ENCODE peak calls at places on chromosomes 11 and 22, in ten cellular contexts. P is HCT116, H is endothelial cell of umbilical vein, B is heart right ventricle, U is GM23338, X is left lung, C is Peyer's patch, Q is body of pancreas, D is GM06990, G is ascending aorta. F is an unnamed sample.

GRCh38 chr11:70540196-70540595 is 141.9 kb downstream of the CTTN start:
- DNase-seq in X (no peak), H (no peak), P (no peak), Q (no peak), U (no peak), D (no peak), G (no peak), B (no peak), C (peak; percentile 15), F (no peak)

GRCh38 chr11:61023086-61024035 is 51.9 kb downstream of the CD6 start:
- DNase-seq in H (no peak), P (no peak), B (no peak), X (no peak), Q (no peak), G (no peak), U (no peak), D (no peak), C (peak; percentile 27), F (no peak)

GRCh38 chr11:23284626-23285025 is 424.4 kb upstream of the CCDC179 start:
- DNase-seq in G (no peak), C (no peak), P (no peak), B (no peak), X (no peak), D (no peak), H (no peak), Q (no peak), U (no peak), F (peak; percentile 16)

GRCh38 chr11:31109446-31109845 is 260.1 kb downstream of the DCDC1 start:
- DNase-seq in X (no peak), C (no peak), B (no peak), D (no peak), G (no peak), P (no peak), U (no peak), H (no peak), Q (no peak), F (no peak)

GRCh38 chr22:29765905-29766631 is 739 bp downstream of the ZMAT5 start:
- DNase-seq in D (no peak), G (no peak), B (no peak), X (no peak), C (no peak), H (no peak), P (no peak), U (no peak), Q (no peak), F (no peak)

GRCh38 chr11:80958966-80959365 is 1518.1 kb upstream of the TENM4 start:
- DNase-seq in X (no peak), P (no peak), C (no peak), D (no peak), H (no peak), Q (no peak), G (no peak), B (no peak), U (no peak), F (no peak)

GRCh38 chr22:41660416-41660815 is 28.3 kb downstream of the SNU13 start:
- DNase-seq in B (peak; percentile 69), G (no peak), Q (no peak), U (no peak), P (no peak), H (no peak), X (no peak), C (no peak), D (no peak), F (no peak)

GRCh38 chr11:12430912-12431311 is 53.5 kb downstream of the PARVA start:
- DNase-seq in P (no peak), B (peak; percentile 61), Q (peak; percentile 89), D (no peak), C (no peak), H (peak; percentile 96), G (peak; percentile 90), X (peak; percentile 54), U (no peak), F (peak; percentile 92)

DNA sequence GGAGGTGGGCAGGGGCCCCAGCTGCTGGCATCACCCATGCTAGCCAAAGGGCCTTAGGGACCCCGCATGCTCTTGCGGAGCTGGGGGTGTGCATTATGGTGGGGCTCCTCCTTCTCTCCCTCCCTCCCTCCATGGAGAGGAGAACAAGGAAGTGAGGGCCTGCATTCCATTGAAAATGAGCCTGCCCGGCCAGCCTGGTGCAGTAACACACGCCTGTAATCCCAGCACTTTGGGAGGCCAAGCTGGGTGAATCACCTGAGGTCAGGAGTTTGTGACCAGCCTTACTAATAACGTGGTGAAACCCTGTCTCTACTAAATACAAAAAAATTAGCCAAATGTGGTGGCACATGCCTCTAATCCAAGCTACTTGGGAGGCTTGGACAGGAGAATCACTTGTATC is 22.4 kb downstream of the SNAP29 start:
- DNase-seq in B (no peak), U (no peak), H (no peak), G (no peak), C (no peak), P (no peak), Q (no peak), D (no peak), X (no peak), F (peak; percentile 59)
- H3K36me3 ChIP-seq in B (peaks cover 66% of the 10 kb centered on the region), U (no peaks in the 10 kb centered on the region), H (no peaks in the 10 kb centered on the region), G (peaks cover 45% of the 10 kb centered on the region), C (peaks cover 49% of the 10 kb centered on the region), P (no peaks in the 10 kb centered on the region), Q (no peaks in the 10 kb centered on the region), D (peaks cover 2% of the 10 kb centered on the region), X (peaks cover 85% of the 10 kb centered on the region), F (peaks cover 10% of the 10 kb centered on the region)

GRCh38 chr11:58059011-58059358 is 28.2 kb downstream of the OR6Q1 start:
- DNase-seq in Q (peak; percentile 40), X (no peak), G (no peak), P (no peak), U (peak; percentile 80), B (no peak), D (no peak), C (no peak), H (peak; percentile 88), F (peak; percentile 78)

GRCh38 chr11:58058276-58059010 is 27.7 kb downstream of the OR6Q1 start:
- DNase-seq in X (peak; percentile 45), G (peak; percentile 66), D (no peak), B (peak; percentile 7), Q (peak; percentile 60), P (no peak), C (peak; percentile 66), U (no peak), H (peak; percentile 34), F (peak; percentile 45)

GRCh38 chr11:58061813-58062212 is 31.1 kb downstream of the OR6Q1 start:
- DNase-seq in Q (no peak), D (no peak), P (no peak), H (peak; percentile 10), G (no peak), C (no peak), U (no peak), B (no peak), X (no peak), F (peak; percentile 98)

GRCh38 chr11:58060535-58060934 is 29.8 kb downstream of the OR6Q1 start:
- DNase-seq in U (no peak), D (no peak), B (no peak), H (no peak), C (no peak), X (no peak), G (no peak), Q (peak; percentile 23), P (no peak), F (no peak)

DNA sequence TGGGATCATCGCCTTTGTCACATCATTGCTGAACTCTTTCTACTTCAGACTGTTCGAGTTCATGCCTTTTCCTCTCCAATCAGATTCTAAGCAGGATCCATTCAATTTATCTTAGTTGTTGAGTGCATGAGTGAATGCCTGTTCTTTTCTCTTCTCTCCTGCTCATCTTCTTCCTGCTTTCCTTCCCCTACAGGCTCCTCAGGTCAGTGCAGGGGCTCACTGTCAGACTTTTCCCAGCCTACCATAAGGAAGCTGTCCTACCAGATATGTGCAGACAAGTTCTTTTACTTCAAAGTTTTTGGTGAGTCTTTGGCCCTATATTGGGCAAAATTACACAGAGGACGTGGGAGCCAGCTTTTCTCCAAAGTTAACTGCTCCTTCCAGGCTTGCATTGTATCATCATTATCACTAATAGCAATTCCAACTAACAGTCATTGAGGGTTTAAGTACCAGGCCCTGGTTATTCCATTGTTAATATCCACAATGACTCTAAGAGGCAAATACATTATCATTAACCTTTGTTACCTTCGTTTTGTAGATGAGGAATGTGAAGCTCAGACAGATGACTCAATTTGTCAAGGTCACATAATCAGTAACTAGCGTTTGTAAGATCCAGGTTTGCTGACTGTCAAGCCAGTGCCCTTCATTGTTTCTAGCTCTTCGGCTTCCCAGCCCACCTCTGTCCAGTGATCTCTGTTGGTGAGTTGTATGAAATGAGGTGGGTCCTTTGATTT is 30.4 kb downstream of the OR6Q1 start:
- DNase-seq in X (no peak), G (no peak), B (no peak), C (no peak), H (no peak), P (no peak), U (peak; percentile 62), D (no peak), Q (no peak), F (peak; percentile 32)
- TF ChIP-seq CTCF in X (no peak), G (no peak), B (no peak), C (peak; percentile 24), H (no peak), P (peak; percentile 44), U (peak; percentile 26), D (no peak), Q (no peak), F (peak; percentile 22)

GRCh38 chr11:116535954-116536353 is 236.8 kb downstream of the BUD13 start:
- DNase-seq in X (no peak), B (no peak), G (peak; percentile 52), Q (no peak), H (no peak), C (no peak), P (no peak), U (peak; percentile 17), D (no peak), F (no peak)
- H3K27me3 ChIP-seq in X (peaks cover 4% of the 10 kb centered on the region), B (peaks cover 20% of the 10 kb centered on the region), G (no peaks in the 10 kb centered on the region), Q (no peaks in the 10 kb centered on the region), H (peaks cover 23% of the 10 kb centered on the region), C (no peaks in the 10 kb centered on the region), P (peaks cover 95% of the 10 kb centered on the region), U (no peaks in the 10 kb centered on the region), D (no peaks in the 10 kb centered on the region), F (no peaks in the 10 kb centered on the region)

GRCh38 chr22:24416095-24416494 is 11.3 kb upstream of the ADORA2A start:
- DNase-seq in D (no peak), Q (no peak), B (no peak), C (peak; percentile 38), X (no peak), H (no peak), U (no peak), P (no peak), G (no peak), F (no peak)

GRCh38 chr22:24417901-24418641 is 9.3 kb upstream of the ADORA2A start:
- DNase-seq in C (peak; percentile 47), B (no peak), P (no peak), G (no peak), H (no peak), U (no peak), D (no peak), Q (no peak), X (peak; percentile 25), F (peak; percentile 57)

GRCh38 chr22:24418786-24419479 is 8.5 kb upstream of the ADORA2A start:
- DNase-seq in H (no peak), X (peak; percentile 38), G (no peak), U (no peak), Q (no peak), C (peak; percentile 46), P (no peak), D (no peak), B (no peak), F (no peak)

GRCh38 chr22:24416611-24417010 is 10.8 kb upstream of the ADORA2A start:
- DNase-seq in U (no peak), P (no peak), C (peak; percentile 31), H (no peak), Q (no peak), G (no peak), X (no peak), D (no peak), B (no peak), F (no peak)

GRCh38 chr22:24417200-24417599 is 10.2 kb upstream of the ADORA2A start:
- DNase-seq in U (no peak), G (peak; percentile 61), Q (no peak), D (no peak), C (peak; percentile 34), P (no peak), H (no peak), X (no peak), B (no peak), F (no peak)
- H3K36me3 ChIP-seq in U (no peaks in the 10 kb centered on the region), G (peaks cover 47% of the 10 kb centered on the region), Q (no peaks in the 10 kb centered on the region), D (peaks cover 6% of the 10 kb centered on the region), C (peaks cover 45% of the 10 kb centered on the region), P (peaks cover 5% of the 10 kb centered on the region), H (no peaks in the 10 kb centered on the region), X (peaks cover 59% of the 10 kb centered on the region), B (peaks cover 50% of the 10 kb centered on the region), F (peaks cover 5% of the 10 kb centered on the region)